ENCODE peak calls at places on chromosome 22, in eight cellular contexts. Q, J, N, M, F, I, H and X are unnamed samples.

GRCh38 chr22:35649026-35649553 is 844 bp downstream of the APOL6 start:
- DNase-seq in Q (no peak), J (no peak), N (no peak), M (no peak), F (no peak), I (no peak), H (no peak), X (no peak)

GRCh38 chr22:46801826-46802607 is 39.6 kb downstream of the TBC1D22A start:
- DNase-seq in Q (no peak), J (no peak), N (no peak), M (no peak), F (no peak), I (no peak), H (no peak), X (no peak)

GRCh38 chr22:43783777-43784176 is 28.3 kb downstream of the EFCAB6 start:
- DNase-seq in Q (no peak), J (no peak), N (no peak), M (no peak), F (no peak), I (no peak), H (no peak), X (no peak)

GRCh38 chr22:47369020-47369419 is 606.6 kb downstream of the TBC1D22A start:
- DNase-seq in Q (no peak), J (no peak), N (no peak), M (no peak), F (no peak), I (no peak), H (no peak), X (no peak)

GRCh38 chr22:22753526-22754267 is 109.3 kb downstream of the GGTLC2 start:
- DNase-seq in Q (no peak), J (no peak), N (peak; percentile 83), M (no peak), F (peak; percentile 16), I (peak; percentile 61), H (peak; percentile 67), X (no peak)

GRCh38 chr22:26170795-26171194 is 1.5 kb downstream of the SEZ6L start:
- DNase-seq in Q (peak; percentile 68), J (no peak), N (no peak), M (no peak), F (no peak), I (no peak), H (no peak), X (no peak)

GRCh38 chr22:50525991-50526848 is 822 bp upstream of the SCO2 start:
- DNase-seq in Q (peak; percentile 6), J (no peak), N (peak; percentile 89), M (peak; percentile 50), F (peak; percentile 45), I (peak; percentile 69), H (peak; percentile 78), X (peak; percentile 64)

GRCh38 chr22:45341503-45341902 is 31.8 kb downstream of the FAM118A start:
- DNase-seq in Q (no peak), J (no peak), N (peak; percentile 28), M (no peak), F (no peak), I (no peak), H (peak; percentile 41), X (no peak)

GRCh38 chr22:36948273-36949055 is 35.0 kb downstream of the CSF2RB start:
- DNase-seq in Q (no peak), J (no peak), N (no peak), M (no peak), F (peak; percentile 75), I (no peak), H (no peak), X (no peak)

GRCh38 chr22:41943661-41944209 is 3.2 kb downstream of the CENPM start:
- DNase-seq in Q (no peak), J (no peak), N (no peak), M (no peak), F (no peak), I (no peak), H (no peak), X (no peak)

GRCh38 chr22:35432226-35432905 is 32.4 kb downstream of the MCM5 start:
- DNase-seq in Q (no peak), J (no peak), N (no peak), M (no peak), F (no peak), I (no peak), H (no peak), X (peak; percentile 74)

GRCh38 chr22:41028841-41029240 is 63.6 kb upstream of the EP300 start:
- DNase-seq in Q (no peak), J (no peak), N (no peak), M (peak; percentile 49), F (peak; percentile 55), I (no peak), H (no peak), X (no peak)